ENCODE peak calls at places on chromosome 22, in five cellular contexts. One of them, this sample, is unnamed.

GRCh38 chr22:50702261-50702671 is 29.6 kb downstream of the SHANK3 start:
- DNase-seq in Calu3: no peak
- DNase-seq in T-cell: no peak
- DNase-seq in mesendoderm: no peak
- DNase-seq in DMS153: no peak
- DNase-seq in this sample: no peak

GRCh38 chr22:44491666-44492405 is 6.2 kb downstream of the RTL6 start:
- DNase-seq in Calu3: no peak
- DNase-seq in T-cell: no peak
- DNase-seq in DMS153: no peak
- DNase-seq in mesendoderm: peak
- DNase-seq in this sample: no peak

GRCh38 chr22:49632199-49633009 is 195.3 kb downstream of the BRD1 start:
- DNase-seq in DMS153: peak
- DNase-seq in mesendoderm: peak
- DNase-seq in T-cell: no peak
- DNase-seq in Calu3: peak
- DNase-seq in this sample: no peak

GRCh38 chr22:36471341-36471821 is 10.1 kb downstream of the TXN2 start:
- DNase-seq in T-cell: no peak
- DNase-seq in Calu3: no peak
- DNase-seq in DMS153: no peak
- DNase-seq in mesendoderm: no peak
- DNase-seq in this sample: no peak

GRCh38 chr22:47225080-47225930 is 462.9 kb downstream of the TBC1D22A start:
- DNase-seq in DMS153: no peak
- DNase-seq in T-cell: no peak
- DNase-seq in Calu3: no peak
- DNase-seq in mesendoderm: no peak
- DNase-seq in this sample: no peak

GRCh38 chr22:42939451-42939881 is 75.5 kb downstream of the PACSIN2 start:
- DNase-seq in T-cell: no peak
- DNase-seq in DMS153: no peak
- DNase-seq in mesendoderm: peak
- DNase-seq in Calu3: peak
- DNase-seq in this sample: no peak

GRCh38 chr22:38345782-38346181 is 28.5 kb upstream of the CSNK1E start:
- DNase-seq in T-cell: no peak
- DNase-seq in Calu3: no peak
- DNase-seq in DMS153: no peak
- DNase-seq in mesendoderm: no peak
- DNase-seq in this sample: no peak

GRCh38 chr22:44357296-44357961 is 44.7 kb upstream of the SHISAL1 start:
- DNase-seq in T-cell: no peak
- DNase-seq in mesendoderm: peak
- DNase-seq in Calu3: no peak
- DNase-seq in DMS153: no peak
- DNase-seq in this sample: no peak

GRCh38 chr22:48318575-48319320 is 1508.9 kb downstream of the BRD1 start:
- DNase-seq in DMS153: no peak
- DNase-seq in Calu3: no peak
- DNase-seq in T-cell: no peak
- DNase-seq in mesendoderm: no peak
- DNase-seq in this sample: no peak

GRCh38 chr22:40183029-40183581 is 5.4 kb downstream of the TNRC6B start:
- DNase-seq in Calu3: no peak
- DNase-seq in mesendoderm: peak
- DNase-seq in T-cell: peak
- DNase-seq in DMS153: no peak
- DNase-seq in this sample: no peak

GRCh38 chr22:39170825-39171622 is 18.5 kb upstream of the CBX7 start:
- DNase-seq in mesendoderm: peak
- DNase-seq in DMS153: peak
- DNase-seq in T-cell: peak
- DNase-seq in Calu3: peak
- DNase-seq in this sample: peak

GRCh38 chr22:32202539-32203180 is 2.2 kb downstream of the RFPL2 start:
- DNase-seq in DMS153: peak
- DNase-seq in T-cell: no peak
- DNase-seq in mesendoderm: peak
- DNase-seq in Calu3: peak
- DNase-seq in this sample: no peak

GRCh38 chr22:26188341-26188740 is 19.1 kb downstream of the SEZ6L start:
- DNase-seq in mesendoderm: no peak
- DNase-seq in T-cell: no peak
- DNase-seq in DMS153: no peak
- DNase-seq in Calu3: no peak
- DNase-seq in this sample: no peak

GRCh38 chr22:44449683-44450425 is 48.2 kb downstream of the RTL6 start:
- DNase-seq in T-cell: no peak
- DNase-seq in mesendoderm: no peak
- DNase-seq in Calu3: no peak
- DNase-seq in DMS153: no peak
- DNase-seq in this sample: no peak